ENCODE peak calls at places on chromosomes 1 and 21, in four cellular contexts. One of them, this sample, is unnamed.

GRCh38 chr1:25645641-25646400 is 29.2 kb downstream of the MAN1C1 start:
- DNase-seq in fibroblast of pulmonary artery: no peak
- DNase-seq in EH: no peak
- DNase-seq in T-helper 9 cell: no peak
- DNase-seq in this sample: no peak

GRCh38 chr21:41836166-41837015 is 42.8 kb downstream of the PRDM15 start:
- DNase-seq in EH: no peak
- DNase-seq in T-helper 9 cell: no peak
- DNase-seq in fibroblast of pulmonary artery: no peak
- DNase-seq in this sample: no peak

GRCh38 chr1:214524824-214525223 is 26.6 kb downstream of the PTPN14 start:
- DNase-seq in EH: peak
- DNase-seq in T-helper 9 cell: no peak
- DNase-seq in fibroblast of pulmonary artery: peak
- DNase-seq in this sample: no peak

GRCh38 chr1:73205294-73205973 is 923.1 kb upstream of the NEGR1 start:
- DNase-seq in EH: no peak
- DNase-seq in fibroblast of pulmonary artery: no peak
- DNase-seq in T-helper 9 cell: no peak
- DNase-seq in this sample: no peak

GRCh38 chr1:183218039-183218618 is 32.1 kb downstream of the LAMC2 start:
- DNase-seq in EH: no peak
- DNase-seq in fibroblast of pulmonary artery: no peak
- DNase-seq in T-helper 9 cell: no peak
- DNase-seq in this sample: no peak

GRCh38 chr1:110118636-110119396 is 6.6 kb downstream of the UBL4B start:
- DNase-seq in EH: peak
- DNase-seq in T-helper 9 cell: no peak
- DNase-seq in fibroblast of pulmonary artery: no peak
- DNase-seq in this sample: peak

GRCh38 chr1:48019714-48020315 is 22.6 kb upstream of the TRABD2B start:
- DNase-seq in T-helper 9 cell: no peak
- DNase-seq in fibroblast of pulmonary artery: peak
- DNase-seq in EH: no peak
- DNase-seq in this sample: no peak

GRCh38 chr1:200178340-200178739 is 150.8 kb downstream of the NR5A2 start:
- DNase-seq in fibroblast of pulmonary artery: peak
- DNase-seq in EH: peak
- DNase-seq in T-helper 9 cell: no peak
- DNase-seq in this sample: no peak

GRCh38 chr1:177779325-177779965 is 190.4 kb downstream of the SEC16B start:
- DNase-seq in fibroblast of pulmonary artery: no peak
- DNase-seq in EH: no peak
- DNase-seq in T-helper 9 cell: no peak
- DNase-seq in this sample: no peak

GRCh38 chr1:10516925-10517676 is 42.4 kb downstream of the PEX14 start:
- DNase-seq in EH: no peak
- DNase-seq in T-helper 9 cell: no peak
- DNase-seq in fibroblast of pulmonary artery: no peak
- DNase-seq in this sample: no peak

GRCh38 chr1:6279066-6279465 is 18.2 kb upstream of the GPR153 start:
- DNase-seq in fibroblast of pulmonary artery: no peak
- DNase-seq in T-helper 9 cell: no peak
- DNase-seq in EH: no peak
- DNase-seq in this sample: no peak

GRCh38 chr1:179089827-179090482 is 8.1 kb downstream of the TOR3A start:
- DNase-seq in T-helper 9 cell: no peak
- DNase-seq in fibroblast of pulmonary artery: no peak
- DNase-seq in EH: no peak
- DNase-seq in this sample: no peak

GRCh38 chr1:201299968-201300367 is 16.7 kb downstream of the PKP1 start:
- DNase-seq in fibroblast of pulmonary artery: peak
- DNase-seq in EH: peak
- DNase-seq in T-helper 9 cell: no peak
- DNase-seq in this sample: no peak

GRCh38 chr1:172024516-172024915 is 183.2 kb downstream of the DNM3 start:
- DNase-seq in fibroblast of pulmonary artery: no peak
- DNase-seq in EH: no peak
- DNase-seq in T-helper 9 cell: no peak
- DNase-seq in this sample: no peak

GRCh38 chr1:113652773-113653172 is 106.5 kb downstream of the PHTF1 start:
- DNase-seq in EH: no peak
- DNase-seq in T-helper 9 cell: no peak
- DNase-seq in fibroblast of pulmonary artery: peak
- DNase-seq in this sample: peak

GRCh38 chr1:162551969-162552683 is 9.4 kb upstream of the UAP1 start:
- DNase-seq in fibroblast of pulmonary artery: peak
- DNase-seq in T-helper 9 cell: no peak
- DNase-seq in EH: no peak
- DNase-seq in this sample: peak

GRCh38 chr1:43558346-43558841 is 27.7 kb downstream of the PTPRF start:
- DNase-seq in fibroblast of pulmonary artery: peak
- DNase-seq in EH: peak
- DNase-seq in T-helper 9 cell: no peak
- DNase-seq in this sample: peak

GRCh38 chr1:244231572-244232315 is 180.7 kb downstream of the ZBTB18 start:
- DNase-seq in fibroblast of pulmonary artery: peak
- DNase-seq in T-helper 9 cell: no peak
- DNase-seq in EH: peak
- DNase-seq in this sample: no peak

GRCh38 chr1:117336087-117336817 is 31.0 kb upstream of the MAN1A2 start:
- DNase-seq in fibroblast of pulmonary artery: no peak
- DNase-seq in EH: no peak
- DNase-seq in T-helper 9 cell: no peak
- DNase-seq in this sample: no peak

GRCh38 chr1:87795615-87796337 is 467.1 kb downstream of the LMO4 start:
- DNase-seq in fibroblast of pulmonary artery: no peak
- DNase-seq in T-helper 9 cell: no peak
- DNase-seq in EH: no peak
- DNase-seq in this sample: no peak

GRCh38 chr1:153277852-153278251 is 18.4 kb downstream of the LORICRIN start:
- DNase-seq in fibroblast of pulmonary artery: no peak
- DNase-seq in T-helper 9 cell: no peak
- DNase-seq in EH: no peak
- DNase-seq in this sample: no peak

GRCh38 chr1:30320581-30320890 is 402.8 kb downstream of the MATN1 start:
- DNase-seq in fibroblast of pulmonary artery: no peak
- DNase-seq in EH: no peak
- DNase-seq in T-helper 9 cell: no peak
- DNase-seq in this sample: no peak

This sample was measured in amniotic epithelial cell.